ENCODE peak calls at places on chromosomes 5 and 9, in five cellular contexts. One of them, this sample, is unnamed.

GRCh38 chr5:52822437-52822836 is 34.7 kb downstream of the ITGA1 start:
- DNase-seq in HT-29: no peak
- DNase-seq in HuH-7: no peak
- DNase-seq in AG09309: no peak
- DNase-seq in T-cell: no peak
- DNase-seq in this sample: no peak

GRCh38 chr5:38018011-38018410 is 178.2 kb upstream of the GDNF start:
- DNase-seq in HuH-7: no peak
- DNase-seq in AG09309: no peak
- DNase-seq in HT-29: no peak
- DNase-seq in T-cell: no peak
- DNase-seq in this sample: no peak

GRCh38 chr5:178333821-178334481 is 101.3 kb upstream of the PHYKPL start:
- DNase-seq in AG09309: no peak
- DNase-seq in T-cell: no peak
- DNase-seq in HT-29: no peak
- DNase-seq in HuH-7: no peak
- DNase-seq in this sample: peak; percentile 43

GRCh38 chr5:174222891-174223290 is 177.4 kb downstream of the NSG2 start:
- DNase-seq in HT-29: no peak
- DNase-seq in HuH-7: no peak
- DNase-seq in T-cell: no peak
- DNase-seq in AG09309: no peak
- DNase-seq in this sample: no peak

GRCh38 chr9:1458503-1458902 is 408.3 kb downstream of the DMRT2 start:
- DNase-seq in HuH-7: no peak
- DNase-seq in T-cell: no peak
- DNase-seq in AG09309: peak; percentile 59
- DNase-seq in HT-29: peak; percentile 86
- DNase-seq in this sample: peak; percentile 88

GRCh38 chr5:93831449-93831848 is 90.0 kb upstream of the POU5F2 start:
- DNase-seq in T-cell: no peak
- DNase-seq in HT-29: no peak
- DNase-seq in AG09309: peak; percentile 75
- DNase-seq in HuH-7: no peak
- DNase-seq in this sample: no peak

GRCh38 chr5:138545919-138546562 is 3.0 kb upstream of the ETF1 start:
- DNase-seq in HT-29: no peak
- DNase-seq in HuH-7: no peak
- DNase-seq in AG09309: no peak
- DNase-seq in T-cell: no peak
- DNase-seq in this sample: no peak

GRCh38 chr5:112703866-112704820 is 33.5 kb upstream of the APC start:
- DNase-seq in T-cell: no peak
- DNase-seq in AG09309: no peak
- DNase-seq in HuH-7: no peak
- DNase-seq in HT-29: no peak
- DNase-seq in this sample: no peak

GRCh38 chr9:134832471-134832870 is 48.1 kb upstream of the FCN2 start:
- DNase-seq in HT-29: no peak
- DNase-seq in AG09309: no peak
- DNase-seq in HuH-7: no peak
- DNase-seq in T-cell: no peak
- DNase-seq in this sample: no peak